ENCODE peak calls at places on chromosomes 7 and 10, in ten cellular contexts. P is anterior cingulate cortex; O is tibial artery; L is iPS-NIHi11; V is AG08395; S is naive thymus-derived CD8-positive, alpha-beta T cell; K is AG10803; I is keratinocyte; F is heart right ventricle; U is activated naive CD4-positive, alpha-beta T cell. B is an unnamed sample.

GRCh38 chr7:13476881-13477444 is 512.5 kb downstream of the ETV1 start:
- DNase-seq in L (no peak), I (no peak), P (no peak), V (no peak), F (no peak), U (no peak), O (no peak), S (no peak), K (no peak), B (peak; percentile 45)

GRCh38 chr10:61545170-61545569 is 92.0 kb upstream of the TMEM26 start:
- DNase-seq in F (no peak), U (no peak), O (no peak), I (no peak), V (no peak), S (no peak), L (no peak), K (no peak), P (no peak), B (no peak)

GRCh38 chr7:128217972-128218652 is 23.0 kb upstream of the LEP start:
- DNase-seq in F (no peak), U (no peak), L (no peak), K (peak; percentile 20), S (no peak), V (no peak), O (no peak), P (no peak), I (no peak), B (no peak)

GRCh38 chr10:28532223-28532508 is 752 bp upstream of the WAC start:
- DNase-seq in U (peak; percentile 53), I (no peak), F (peak; percentile 61), K (peak; percentile 53), L (no peak), S (no peak), V (peak; percentile 37), P (no peak), O (peak; percentile 78), B (peak; percentile 65)

GRCh38 chr10:132878730-132879407 is 63.5 kb downstream of the CFAP46 start:
- DNase-seq in U (no peak), K (no peak), S (no peak), F (no peak), L (no peak), P (no peak), I (no peak), V (no peak), O (peak; percentile 49), B (no peak)

GRCh38 chr7:91465595-91466061 is 201.4 kb downstream of the FZD1 start:
- DNase-seq in F (no peak), U (no peak), L (no peak), O (no peak), K (no peak), P (no peak), S (no peak), I (no peak), V (no peak), B (peak; percentile 22)

GRCh38 chr7:142385528-142386340 is 127.9 kb upstream of the PRSS58 start:
- DNase-seq in F (peak; percentile 36), I (peak; percentile 67), K (peak; percentile 75), S (no peak), O (no peak), L (peak; percentile 57), U (peak; percentile 12), V (peak; percentile 54), P (peak; percentile 21), B (peak; percentile 64)

GRCh38 chr10:36555036-36555435 is 570.4 kb upstream of the ANKRD30A start:
- DNase-seq in K (no peak), P (peak; percentile 20), L (no peak), V (no peak), S (no peak), F (no peak), O (no peak), I (no peak), U (no peak), B (no peak)

GRCh38 chr10:22618081-22618785 is 96.1 kb downstream of the PIP4K2A start:
- DNase-seq in O (no peak), U (no peak), P (peak; percentile 59), L (no peak), V (no peak), F (peak; percentile 34), K (no peak), I (no peak), S (no peak), B (peak; percentile 21)

GRCh38 chr10:71509444-71509843 is 112.7 kb downstream of the CDH23 start:
- DNase-seq in F (no peak), U (no peak), P (no peak), V (no peak), K (no peak), L (no peak), O (no peak), I (no peak), S (no peak), B (no peak)

GRCh38 chr7:46145412-46145811 is 224.3 kb upstream of the IGFBP3 start:
- DNase-seq in I (peak; percentile 64), S (no peak), O (no peak), L (peak; percentile 72), V (peak; percentile 92), P (no peak), K (peak; percentile 100), U (no peak), F (no peak), B (peak; percentile 96)

GRCh38 chr7:80165177-80165576 is 30.5 kb downstream of the GNAI1 start:
- DNase-seq in V (no peak), K (no peak), L (peak; percentile 22), P (no peak), F (no peak), I (no peak), U (no peak), S (no peak), O (no peak), B (no peak)

B was measured in foreskin fibroblast.